ENCODE peak calls at places on chromosomes 5 and 9, in four cellular contexts. E, W, F and D are unnamed samples.
A peak's percentile ranks its signal among the peaks of the same experiment; 100 is the strongest.

GRCh38 chr9:34550681-34551270 is 28.0 kb upstream of the ENHO start:
- DNase-seq in F (no peak), E (peak; percentile 78), W (no peak), D (no peak)

GRCh38 chr9:130150779-130151381 is 21.3 kb upstream of the NCS1 start:
- DNase-seq in W (peak; percentile 16), E (no peak), F (no peak), D (no peak)

GRCh38 chr9:117454711-117455110 is 39.9 kb upstream of the ASTN2 start:
- DNase-seq in W (no peak), E (no peak), F (no peak), D (no peak)

GRCh38 chr9:120257483-120257882 is 322.5 kb downstream of the CDK5RAP2 start:
- DNase-seq in E (no peak), W (no peak), F (no peak), D (no peak)

GRCh38 chr9:14723301-14723700 is 768 bp upstream of the CER1 start:
- DNase-seq in F (no peak), E (no peak), W (no peak), D (no peak)

GRCh38 chr9:122030357-122030756 is 62.8 kb downstream of the TTLL11 start:
- DNase-seq in E (no peak), F (no peak), W (no peak), D (no peak)

GRCh38 chr5:120794121-120794520 is 330.0 kb downstream of the PRR16 start:
- DNase-seq in E (no peak), F (no peak), W (no peak), D (no peak)

GRCh38 chr9:125255781-125256391 is 5.7 kb upstream of the GAPVD1 start:
- DNase-seq in F (peak; percentile 61), W (no peak), E (no peak), D (no peak)

GRCh38 chr9:92325991-92326500 is 293 bp downstream of the CENPP start:
- DNase-seq in W (no peak), F (peak; percentile 37), E (no peak), D (no peak)

GRCh38 chr5:3592298-3592697 is 3.3 kb upstream of the IRX1 start:
- DNase-seq in W (no peak), F (no peak), E (no peak), D (no peak)

GRCh38 chr5:127425037-127425436 is 92.4 kb upstream of the PRRC1 start:
- DNase-seq in E (no peak), F (no peak), W (no peak), D (no peak)

GRCh38 chr9:93089024-93089423 is 7.0 kb upstream of the CARD19 start:
- DNase-seq in F (no peak), W (no peak), E (no peak), D (no peak)

GRCh38 chr5:173191015-173191414 is 44.0 kb downstream of the NKX2-5 start:
- DNase-seq in F (no peak), W (no peak), E (no peak), D (no peak)

GRCh38 chr9:6788175-6789016 is 30.6 kb downstream of the KDM4C start:
- DNase-seq in W (peak; percentile 24), F (no peak), E (no peak), D (peak; percentile 55)

GRCh38 chr9:8114826-8115225 is 315.2 kb upstream of the DMAC1 start:
- DNase-seq in W (no peak), E (no peak), F (no peak), D (no peak)

GRCh38 chr9:19552282-19552681 is 143.5 kb downstream of the ACER2 start:
- DNase-seq in W (no peak), F (no peak), E (no peak), D (no peak)

GRCh38 chr9:99681113-99681512 is 140.6 kb upstream of the NR4A3 start:
- DNase-seq in E (no peak), W (no peak), F (no peak), D (no peak)

GRCh38 chr9:132592451-132592850 is 10.0 kb downstream of the BARHL1 start:
- DNase-seq in W (no peak), E (no peak), F (no peak), D (no peak)

GRCh38 chr9:123996731-123997421 is 14.7 kb upstream of the LHX2 start:
- DNase-seq in E (no peak), F (no peak), W (no peak), D (no peak)

GRCh38 chr5:84634256-84634655 is 249.6 kb upstream of the EDIL3 start:
- DNase-seq in W (no peak), F (no peak), E (no peak), D (no peak)

GRCh38 chr9:132575005-132575609 is 7.3 kb upstream of the BARHL1 start:
- DNase-seq in F (peak; percentile 79), E (no peak), W (peak; percentile 62), D (peak; percentile 97)

GRCh38 chr5:76986828-76987526 is 34.1 kb downstream of the CRHBP start:
- DNase-seq in W (no peak), F (peak; percentile 15), E (no peak), D (no peak)

GRCh38 chr9:127790094-127790855 is 4.4 kb downstream of the CDK9 start:
- DNase-seq in E (no peak), F (no peak), W (no peak), D (no peak)

GRCh38 chr5:117463836-117464235 is 889.2 kb upstream of the SEMA6A start:
- DNase-seq in F (no peak), E (no peak), W (no peak), D (no peak)

GRCh38 chr9:94802795-94803194 is 76.3 kb downstream of the AOPEP start:
- DNase-seq in W (no peak), F (no peak), E (no peak), D (peak; percentile 77)

GRCh38 chr5:28265877-28266276 is 1227.5 kb upstream of the CDH9 start:
- DNase-seq in E (no peak), F (no peak), W (no peak), D (no peak)

GRCh38 chr5:138503487-138504270 is 38.4 kb downstream of the EGR1 start:
- DNase-seq in W (peak; percentile 34), E (peak; percentile 85), F (peak; percentile 80), D (peak; percentile 59)

GRCh38 chr9:75903785-75904360 is 13.4 kb downstream of the PCSK5 start:
- DNase-seq in F (no peak), W (peak; percentile 48), E (no peak), D (peak; percentile 39)

GRCh38 chr5:109410389-109411174 is 808 bp upstream of the PJA2 start:
- DNase-seq in F (peak; percentile 69), W (peak; percentile 43), E (peak; percentile 94), D (peak; percentile 27)

GRCh38 chr9:13140843-13141592 is 138.5 kb downstream of the MPDZ start:
- DNase-seq in W (no peak), F (no peak), E (no peak), D (no peak)

GRCh38 chr9:38368731-38369130 is 23.8 kb upstream of the ALDH1B1 start:
- DNase-seq in E (peak; percentile 2), F (no peak), W (no peak), D (no peak)

GRCh38 chr5:135714126-135714894 is 120.2 kb upstream of the SLC25A48 start:
- DNase-seq in F (no peak), E (peak; percentile 74), W (no peak), D (no peak)

GRCh38 chr9:106333487-106333886 is 529.5 kb upstream of the ZNF462 start:
- DNase-seq in F (no peak), W (no peak), E (no peak), D (no peak)

GRCh38 chr5:88804444-88804843 is 78.5 kb downstream of the MEF2C start:
- DNase-seq in E (no peak), W (no peak), F (no peak), D (no peak)
- TF ChIP-seq POLR2A in E (no peak), W (no peak), F (no peak), D (no peak)

GRCh38 chr5:116084231-116084630 is 594 bp upstream of the COMMD10 start:
- DNase-seq in W (no peak), E (no peak), F (peak; percentile 64), D (no peak)

GRCh38 chr5:116088062-116088461 is 3.2 kb downstream of the COMMD10 start:
- DNase-seq in F (no peak), W (no peak), E (no peak), D (no peak)

GRCh38 chr5:116090192-116090790 is 5.5 kb downstream of the COMMD10 start:
- DNase-seq in E (no peak), W (no peak), F (peak; percentile 19), D (no peak)

GRCh38 chr5:116084891-116085715 is at the start of gene COMMD10:
- DNase-seq in W (peak; percentile 85), F (peak; percentile 79), E (peak; percentile 94), D (peak; percentile 68)
- TF ChIP-seq POLR2A in W (peak; percentile 91), F (peak; percentile 91), E (no peak), D (peak; percentile 86)

GRCh38 chr9:97140566-97140965 is 101.6 kb upstream of the CTSV start:
- DNase-seq in F (no peak), E (no peak), W (no peak), D (no peak)
- TF ChIP-seq POLR2A in F (no peak), E (no peak), W (no peak), D (no peak)

GRCh38 chr5:10611290-10611689 is 47.4 kb downstream of the ANKRD33B start:
- DNase-seq in W (no peak), E (no peak), F (no peak), D (no peak)

GRCh38 chr5:10610058-10610457 is 46.2 kb downstream of the ANKRD33B start:
- DNase-seq in W (no peak), F (no peak), E (peak; percentile 34), D (no peak)

GRCh38 chr5:10607666-10608442 is 44.0 kb downstream of the ANKRD33B start:
- DNase-seq in F (peak; percentile 66), W (no peak), E (peak; percentile 88), D (no peak)

GRCh38 chr5:10604975-10605374 is 41.1 kb downstream of the ANKRD33B start:
- DNase-seq in E (peak; percentile 76), W (no peak), F (no peak), D (no peak)

GRCh38 chr5:10607023-10607665 is 43.3 kb downstream of the ANKRD33B start:
- DNase-seq in F (peak; percentile 66), W (no peak), E (peak; percentile 84), D (no peak)
- TF ChIP-seq POLR2A in F (no peak), W (no peak), E (no peak), D (no peak)